ENCODE peak calls at places on chromosomes 6 and 20, in nine cellular contexts. O is HL-60, N is endodermal cell, D is AG10803, G is breast epithelium, I is A549, T is endothelial cell of umbilical vein, M is WERI-Rb-1, A is AG04450. K is an unnamed sample.

GRCh38 chr20:15379897-15380296 is 1042.5 kb upstream of the FLRT3 start:
- DNase-seq in I (no peak), O (no peak), N (no peak), T (no peak), M (no peak), A (no peak), D (no peak), G (no peak), K (no peak)

GRCh38 chr6:130583268-130583667 is 217.5 kb downstream of the TMEM200A start:
- DNase-seq in M (no peak), N (peak; percentile 49), I (no peak), T (no peak), A (no peak), O (no peak), G (no peak), D (no peak), K (no peak)

GRCh38 chr6:64010010-64010409 is 374.4 kb downstream of the PHF3 start:
- DNase-seq in D (no peak), O (no peak), G (no peak), A (no peak), T (no peak), N (no peak), I (no peak), M (no peak), K (no peak)

GRCh38 chr6:149409617-149410016 is 9.6 kb downstream of the SUMO4 start:
- DNase-seq in A (no peak), T (no peak), G (no peak), D (no peak), O (no peak), N (no peak), M (no peak), I (no peak), K (no peak)

GRCh38 chr6:137489410-137490371 is 4.5 kb downstream of the OLIG3 start:
- DNase-seq in A (no peak), I (no peak), D (no peak), N (peak; percentile 73), G (no peak), O (no peak), M (no peak), T (no peak), K (no peak)

GRCh38 chr6:56954389-56955170 is at the start of gene BEND6:
- DNase-seq in G (no peak), I (peak; percentile 27), D (peak; percentile 85), O (peak; percentile 30), M (peak; percentile 76), A (peak; percentile 62), T (peak; percentile 59), N (peak; percentile 87), K (no peak)

GRCh38 chr6:149464411-149464810 is 20.4 kb downstream of the ZC3H12D start:
- DNase-seq in M (no peak), G (no peak), O (no peak), N (no peak), I (no peak), A (no peak), D (no peak), T (no peak), K (no peak)

GRCh38 chr6:37653933-37654565 is 43.6 kb downstream of the MDGA1 start:
- DNase-seq in D (no peak), I (peak; percentile 43), O (peak; percentile 21), G (no peak), M (peak; percentile 65), N (peak; percentile 83), A (no peak), T (peak; percentile 47), K (peak; percentile 35)

GRCh38 chr6:67190733-67191132 is 1444.3 kb upstream of the ADGRB3 start:
- DNase-seq in G (no peak), O (no peak), A (no peak), D (no peak), M (no peak), N (no peak), T (no peak), I (no peak), K (no peak)

GRCh38 chr20:31990958-31991705 is 19.1 kb upstream of the CCM2L start:
- DNase-seq in I (no peak), O (no peak), N (no peak), A (no peak), G (no peak), M (peak; percentile 71), D (no peak), T (no peak), K (no peak)

GRCh38 chr6:69867075-69867911 is 937 bp downstream of the COL19A1 start:
- DNase-seq in N (peak; percentile 90), M (peak; percentile 63), A (no peak), D (peak; percentile 4), T (peak; percentile 30), G (no peak), O (no peak), I (peak; percentile 0), K (no peak)

GRCh38 chr20:34703573-34704176 is 469 bp upstream of the TP53INP2 start:
- DNase-seq in G (peak; percentile 58), O (no peak), D (peak; percentile 7), A (no peak), M (no peak), T (peak; percentile 46), N (peak; percentile 66), I (no peak), K (no peak)

GRCh38 chr20:32650545-32650944 is 23.2 kb downstream of the C20orf203 start:
- DNase-seq in M (no peak), G (no peak), I (no peak), O (no peak), T (no peak), A (no peak), D (no peak), N (peak; percentile 58), K (no peak)

GRCh38 chr6:165047952-165048351 is 261.5 kb downstream of the C6orf118 start:
- DNase-seq in T (no peak), M (no peak), D (no peak), I (no peak), N (no peak), O (no peak), A (no peak), G (no peak), K (no peak)

GRCh38 chr20:1422756-1423155 is 29.9 kb upstream of the FKBP1A start:
- DNase-seq in N (no peak), O (no peak), I (no peak), G (no peak), M (no peak), T (no peak), D (no peak), A (no peak), K (no peak)

GRCh38 chr20:41317536-41318270 is at the start of gene ZHX3:
- DNase-seq in T (peak; percentile 97), M (peak; percentile 97), D (peak; percentile 96), O (peak; percentile 86), N (peak; percentile 98), I (peak; percentile 90), G (peak; percentile 91), A (peak; percentile 90), K (peak; percentile 83)

GRCh38 chr20:41321003-41321402 is 3.5 kb upstream of the ZHX3 start:
- DNase-seq in A (no peak), I (no peak), T (no peak), M (no peak), G (no peak), D (no peak), N (no peak), O (no peak), K (no peak)

GRCh38 chr20:41316602-41317535 is 662 bp downstream of the ZHX3 start:
- DNase-seq in O (peak; percentile 49), D (peak; percentile 91), N (peak; percentile 88), G (peak; percentile 68), A (peak; percentile 80), I (peak; percentile 87), T (peak; percentile 72), M (peak; percentile 82), K (no peak)

GRCh38 chr20:41316009-41316408 is 1.5 kb downstream of the ZHX3 start:
- DNase-seq in T (no peak), D (peak; percentile 59), G (no peak), M (no peak), O (no peak), I (no peak), N (no peak), A (no peak), K (no peak)

DNA sequence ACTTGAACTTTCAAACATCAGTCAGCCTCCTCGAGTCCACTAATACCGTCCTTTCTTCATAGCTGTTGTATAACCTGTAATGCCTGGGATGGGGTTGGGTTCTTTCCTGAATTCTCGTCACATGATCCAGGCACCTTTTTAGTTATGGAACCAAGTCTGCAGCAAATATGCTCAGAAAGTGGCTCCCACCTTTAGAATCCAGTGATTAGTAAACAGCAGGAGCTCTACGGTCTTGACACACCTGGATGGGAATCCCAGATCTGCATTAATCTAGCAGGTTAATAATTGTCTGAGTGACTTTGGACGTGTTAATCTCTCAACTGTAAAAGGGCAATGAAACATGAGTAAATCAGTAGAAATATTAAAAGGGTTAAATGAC is 729 bp upstream of the ZHX3 start:
- DNase-seq in A (no peak), T (no peak), M (no peak), N (no peak), O (no peak), I (no peak), D (no peak), G (no peak), K (no peak)
- H3K4me3 ChIP-seq in A (peak overlapping the region; percentile 62), T (no peak overlapping the region), M (peak overlapping the region; percentile 63), N (peak overlapping the region; percentile 80), O (no peak overlapping the region), I (peak overlapping the region; percentile 73), D (peak overlapping the region; percentile 70), G (no peak overlapping the region), K (no peak overlapping the region)

DNA sequence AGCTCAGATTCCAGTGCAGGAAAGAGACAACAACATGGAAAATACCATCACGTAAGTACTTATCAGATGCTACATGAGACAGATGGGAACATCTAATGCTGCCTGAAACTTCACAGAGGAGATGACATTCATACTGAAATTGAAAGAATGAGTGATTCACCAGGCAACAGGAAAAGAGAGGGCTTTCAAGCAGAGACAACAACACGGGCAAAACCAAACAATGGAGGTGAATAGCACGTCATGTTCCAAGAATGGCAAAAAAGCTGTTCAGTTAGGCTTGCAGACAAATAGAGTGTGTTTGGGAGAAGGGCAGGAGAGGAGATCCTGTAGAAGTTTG is 39.3 kb downstream of the GTF2H5 start:
- DNase-seq in O (no peak), A (no peak), T (peak; percentile 87), I (no peak), D (peak; percentile 35), M (no peak), G (no peak), N (no peak), K (no peak)
- H3K4me3 ChIP-seq in O (no peak overlapping the region), A (no peak overlapping the region), T (no peak overlapping the region), I (no peak overlapping the region), D (no peak overlapping the region), M (no peak overlapping the region), G (no peak overlapping the region), N (no peak overlapping the region), K (no peak overlapping the region)

DNA sequence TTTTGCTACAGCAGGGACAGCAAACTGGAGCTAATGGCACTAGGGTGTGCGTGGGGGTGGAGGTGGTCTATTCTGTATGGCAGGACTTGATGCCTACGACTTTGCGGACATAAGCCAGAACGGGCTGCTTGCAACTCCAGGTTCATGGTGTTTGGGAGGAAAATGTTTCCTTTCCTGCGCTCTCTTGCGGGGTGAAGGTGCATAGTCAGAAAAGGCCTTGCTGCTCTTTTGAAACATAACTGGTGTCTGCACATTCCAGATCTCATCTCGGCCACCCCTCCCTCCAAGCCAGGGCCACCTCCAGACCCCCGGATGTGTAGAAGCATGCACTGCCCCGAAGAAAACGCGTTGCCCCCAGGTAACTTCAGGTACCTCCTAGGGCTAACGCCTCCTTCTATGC is 8.1 kb downstream of the FOXA2 start:
- DNase-seq in G (no peak), A (no peak), O (no peak), T (no peak), D (no peak), I (no peak), M (no peak), N (peak; percentile 64), K (no peak)
- H3K4me3 ChIP-seq in G (no peak overlapping the region), A (no peak overlapping the region), O (no peak overlapping the region), T (no peak overlapping the region), D (no peak overlapping the region), I (no peak overlapping the region), M (no peak overlapping the region), N (peak overlapping the region; percentile 94), K (no peak overlapping the region)

GRCh38 chr20:38123021-38123587 is 42.0 kb downstream of the TGM2 start:
- DNase-seq in M (peak; percentile 0), I (no peak), T (peak; percentile 57), N (peak; percentile 50), A (no peak), O (no peak), D (peak; percentile 65), G (no peak), K (no peak)
- H3K4me3 ChIP-seq in M (no peak overlapping the region), I (no peak overlapping the region), T (no peak overlapping the region), N (no peak overlapping the region), A (no peak overlapping the region), O (no peak overlapping the region), D (no peak overlapping the region), G (no peak overlapping the region), K (no peak overlapping the region)

K was measured in iPS DF 6.9.